ENCODE peak calls at places on chromosomes 13 and 19, in nine cellular contexts. V is OCI-LY7, P is thoracic aorta, I is astrocyte of the spinal cord, K is Peyer's patch, X is fibroblast of pulmonary artery, G is breast epithelium, O is retinal pigment epithelial cell, M is bronchial epithelial cell. L is an unnamed sample.

GRCh38 chr13:94431569-94431968 is 47.9 kb downstream of the DCT start:
- DNase-seq in I (no peak), X (peak; percentile 58), G (no peak), P (no peak), V (no peak), K (no peak), O (no peak), M (no peak), L (peak; percentile 48)

GRCh38 chr19:49808762-49809154 is 4.3 kb downstream of the FUZ start:
- DNase-seq in K (peak; percentile 97), X (peak; percentile 84), G (peak; percentile 98), I (peak; percentile 82), P (peak; percentile 90), O (peak; percentile 59), V (peak; percentile 88), M (peak; percentile 52), L (peak; percentile 90)

GRCh38 chr19:2049741-2050348 is 1.2 kb downstream of the MKNK2 start:
- DNase-seq in V (peak; percentile 87), M (peak; percentile 51), P (no peak), G (peak; percentile 88), K (peak; percentile 95), X (peak; percentile 81), O (no peak), I (peak; percentile 58), L (peak; percentile 77)

GRCh38 chr19:17441241-17442135 is 7.0 kb downstream of the TMEM221 start:
- DNase-seq in I (peak; percentile 57), P (no peak), K (no peak), V (peak; percentile 59), G (no peak), M (no peak), O (no peak), X (peak; percentile 68), L (peak; percentile 44)

GRCh38 chr13:98890186-98890585 is 87.7 kb downstream of the DOCK9 start:
- DNase-seq in P (no peak), G (no peak), I (peak; percentile 82), M (peak; percentile 93), V (no peak), O (no peak), X (peak; percentile 72), K (no peak), L (peak; percentile 60)

GRCh38 chr13:24921881-24922280 is 157.9 kb downstream of the RNF17 start:
- DNase-seq in X (no peak), M (no peak), G (no peak), V (no peak), K (no peak), P (no peak), I (no peak), O (no peak), L (no peak)

GRCh38 chr13:47426126-47426849 is 529.4 kb upstream of the HTR2A start:
- DNase-seq in K (no peak), O (peak; percentile 74), I (peak; percentile 65), P (no peak), X (peak; percentile 75), V (no peak), M (peak; percentile 37), G (no peak), L (peak; percentile 92)

GRCh38 chr13:44236370-44236769 is 137.3 kb upstream of the SERP2 start:
- DNase-seq in M (peak; percentile 69), I (no peak), P (no peak), O (no peak), V (no peak), X (peak; percentile 69), K (no peak), G (no peak), L (peak; percentile 60)

GRCh38 chr13:102905905-102906304 is 60.1 kb downstream of the ERCC5 start:
- DNase-seq in G (no peak), V (no peak), M (no peak), P (no peak), K (no peak), I (no peak), O (no peak), X (no peak), L (no peak)

GRCh38 chr13:102902789-102903347 is 57.0 kb downstream of the ERCC5 start:
- DNase-seq in O (no peak), G (no peak), K (no peak), V (no peak), P (no peak), X (no peak), M (no peak), I (no peak), L (peak; percentile 11)

GRCh38 chr13:102901615-102902305 is 55.9 kb downstream of the ERCC5 start:
- DNase-seq in V (no peak), X (no peak), P (no peak), K (no peak), I (no peak), M (peak; percentile 64), O (no peak), G (no peak), L (peak; percentile 19)

GRCh38 chr13:102904408-102904862 is 58.6 kb downstream of the ERCC5 start:
- DNase-seq in V (no peak), I (no peak), O (no peak), M (peak; percentile 61), X (no peak), P (no peak), K (no peak), G (no peak), L (no peak)

GRCh38 chr13:102903659-102904407 is 58.0 kb downstream of the ERCC5 start:
- DNase-seq in G (no peak), O (no peak), K (no peak), M (peak; percentile 32), V (peak; percentile 30), I (peak; percentile 43), X (peak; percentile 31), P (no peak), L (peak; percentile 57)
- H3K4me3 ChIP-seq in G (no peak overlapping the region), O (no peak overlapping the region), K (no peak overlapping the region), M (no peak overlapping the region), V (no peak overlapping the region), I (no peak overlapping the region), X (no peak overlapping the region), P (no peak overlapping the region), L (no peak overlapping the region)

GRCh38 chr13:78595458-78595818 is 7.9 kb downstream of the POU4F1 start:
- DNase-seq in X (no peak), P (no peak), M (no peak), K (no peak), V (no peak), O (no peak), I (no peak), G (no peak), L (no peak)
- TF ChIP-seq CTCF in X (no peak), P (no peak), M (no peak), K (no peak), V (no peak), O (no peak), I (no peak), G (no peak), L (no peak)

GRCh38 chr19:29527500-29528328 is 1.9 kb downstream of the VSTM2B start:
- DNase-seq in K (no peak), I (no peak), M (no peak), X (no peak), G (no peak), O (no peak), P (no peak), V (no peak), L (no peak)

GRCh38 chr19:29528946-29529645 is 3.3 kb downstream of the VSTM2B start:
- DNase-seq in G (no peak), K (no peak), X (no peak), P (no peak), V (no peak), M (no peak), O (no peak), I (no peak), L (no peak)

GRCh38 chr19:29529646-29530548 is 4.1 kb downstream of the VSTM2B start:
- DNase-seq in O (no peak), I (no peak), X (no peak), V (no peak), P (no peak), K (peak; percentile 21), G (no peak), M (no peak), L (no peak)

GRCh38 chr19:29526730-29527499 is 1.1 kb downstream of the VSTM2B start:
- DNase-seq in G (no peak), V (no peak), X (no peak), P (no peak), M (no peak), I (no peak), K (no peak), O (no peak), L (no peak)

DNA sequence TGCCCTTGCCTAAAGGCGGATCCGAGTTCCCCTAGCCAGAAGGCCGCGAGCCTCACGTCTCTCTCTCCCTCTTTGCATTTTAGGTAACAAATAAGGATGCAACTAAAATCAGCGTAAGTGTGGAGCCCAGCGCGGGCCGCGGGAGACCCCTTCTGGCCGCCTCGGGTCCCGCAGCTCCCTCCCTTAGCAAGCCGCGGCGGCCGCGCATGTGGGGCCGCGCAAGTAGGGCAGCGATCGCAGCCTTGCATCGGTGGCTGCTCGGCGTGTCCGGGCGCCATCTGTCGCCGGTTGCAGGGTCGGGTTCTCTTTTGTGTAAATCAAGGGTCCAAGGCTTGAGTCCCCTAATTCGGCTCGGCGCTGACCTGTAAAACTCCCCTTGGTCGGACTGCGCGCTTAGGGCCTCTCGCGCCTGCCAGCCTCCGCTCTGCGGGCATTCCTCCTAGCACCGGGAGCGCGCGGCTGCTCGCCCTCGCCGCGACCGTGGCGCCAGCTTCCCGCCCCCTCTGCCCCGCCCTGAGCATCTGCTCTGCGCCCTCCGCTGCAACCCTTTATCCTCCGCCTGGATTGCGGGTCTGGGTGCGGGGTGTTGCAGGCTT is 2.7 kb downstream of the VSTM2B start:
- DNase-seq in X (peak; percentile 68), O (peak; percentile 6), M (peak; percentile 12), I (peak; percentile 57), P (no peak), G (no peak), V (peak; percentile 50), K (no peak), L (peak; percentile 75)
- H3K4me3 ChIP-seq in X (peak overlapping the region; percentile 34), O (peak overlapping the region; percentile 19), M (no peak overlapping the region), I (no peak overlapping the region), P (peak overlapping the region; percentile 33), G (peak overlapping the region; percentile 31), V (no peak overlapping the region), K (no peak overlapping the region), L (peak overlapping the region; percentile 17)

GRCh38 chr13:50374517-50374916 is 359.3 kb downstream of the KCNRG start:
- DNase-seq in X (no peak), M (no peak), G (no peak), K (no peak), I (no peak), P (no peak), V (no peak), O (no peak), L (no peak)

GRCh38 chr13:50377726-50378270 is 362.6 kb downstream of the KCNRG start:
- DNase-seq in X (no peak), O (no peak), V (no peak), P (no peak), G (no peak), I (no peak), K (no peak), M (no peak), L (no peak)

GRCh38 chr13:50378513-50378970 is 363.3 kb downstream of the KCNRG start:
- DNase-seq in G (no peak), K (no peak), I (no peak), O (peak; percentile 61), P (no peak), V (peak; percentile 85), X (no peak), M (no peak), L (no peak)

GRCh38 chr13:50375792-50376191 is 360.5 kb downstream of the KCNRG start:
- DNase-seq in M (peak; percentile 52), V (peak; percentile 39), K (no peak), X (peak; percentile 35), G (no peak), I (peak; percentile 76), P (no peak), O (peak; percentile 80), L (peak; percentile 49)

DNA sequence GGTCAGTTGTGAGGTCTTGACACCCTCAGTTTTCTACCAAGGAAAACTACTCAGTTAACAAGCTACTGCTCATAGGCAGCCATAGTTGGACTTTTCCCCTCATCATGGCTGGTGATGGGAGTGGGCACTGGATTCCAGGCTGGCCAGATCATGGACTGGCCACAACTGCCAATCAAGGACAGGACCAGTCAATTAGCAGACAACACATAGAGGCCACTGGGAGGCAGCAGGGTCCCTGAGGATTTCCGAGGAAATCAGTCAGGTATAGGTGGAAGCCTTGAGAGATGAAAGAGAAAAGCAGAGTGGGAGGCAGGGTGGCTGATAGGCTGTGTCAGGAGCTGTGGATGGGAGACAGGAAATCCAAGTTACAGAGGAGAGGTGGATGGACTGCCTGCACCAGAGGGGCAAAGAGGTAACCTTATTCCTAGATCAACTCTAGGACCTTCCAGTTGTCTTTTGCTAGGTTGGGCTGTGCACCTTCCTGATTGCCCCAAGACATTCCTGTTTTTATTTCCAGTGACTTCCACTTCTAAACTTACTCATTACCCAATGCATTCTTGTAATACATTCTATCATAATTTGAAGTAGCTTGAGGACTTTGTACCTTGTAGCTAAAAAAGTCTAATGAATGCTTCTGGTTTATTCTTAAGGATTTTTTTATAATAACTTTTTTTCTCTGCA is 361.8 kb downstream of the KCNRG start:
- DNase-seq in G (no peak), M (no peak), I (no peak), P (no peak), X (no peak), K (no peak), V (no peak), O (no peak), L (no peak)
- TF ChIP-seq CTCF in G (no peak), M (peak; percentile 35), I (no peak), P (no peak), X (no peak), K (no peak), V (peak; percentile 42), O (peak; percentile 22), L (peak; percentile 16)